ENCODE peak calls at places on chromosome 22, in five cellular contexts. One of them, this sample, is unnamed.

GRCh38 chr22:44870021-44870420 is 117.6 kb downstream of the ARHGAP8 start:
- DNase-seq in left ventricle myocardium inferior: no peak
- DNase-seq in psoas muscle: no peak
- DNase-seq in PC-3: peak; percentile 66
- DNase-seq in sigmoid colon: no peak
- DNase-seq in this sample: no peak

GRCh38 chr22:20272174-20272573 is 4.1 kb upstream of the RTN4R start:
- DNase-seq in left ventricle myocardium inferior: no peak
- DNase-seq in psoas muscle: no peak
- DNase-seq in PC-3: no peak
- DNase-seq in sigmoid colon: no peak
- DNase-seq in this sample: no peak

GRCh38 chr22:33653525-33654063 is 266.7 kb downstream of the LARGE1 start:
- DNase-seq in left ventricle myocardium inferior: no peak
- DNase-seq in psoas muscle: no peak
- DNase-seq in PC-3: no peak
- DNase-seq in sigmoid colon: no peak
- DNase-seq in this sample: no peak

GRCh38 chr22:29473001-29473400 is 7.0 kb upstream of the NEFH start:
- DNase-seq in left ventricle myocardium inferior: no peak
- DNase-seq in psoas muscle: no peak
- DNase-seq in PC-3: no peak
- DNase-seq in sigmoid colon: no peak
- DNase-seq in this sample: no peak

GRCh38 chr22:29319072-29319471 is 3.6 kb upstream of the RASL10A start:
- DNase-seq in left ventricle myocardium inferior: no peak
- DNase-seq in psoas muscle: no peak
- DNase-seq in PC-3: no peak
- DNase-seq in sigmoid colon: no peak
- DNase-seq in this sample: no peak

GRCh38 chr22:29000641-29001040 is 61.0 kb downstream of the C22orf31 start:
- DNase-seq in left ventricle myocardium inferior: no peak
- DNase-seq in psoas muscle: no peak
- DNase-seq in PC-3: no peak
- DNase-seq in sigmoid colon: no peak
- DNase-seq in this sample: no peak

GRCh38 chr22:20017622-20017958 is 967 bp upstream of the ARVCF start:
- DNase-seq in left ventricle myocardium inferior: no peak
- DNase-seq in psoas muscle: peak; percentile 46
- DNase-seq in PC-3: no peak
- DNase-seq in sigmoid colon: no peak
- DNase-seq in this sample: no peak

GRCh38 chr22:21755855-21756284 is 20.3 kb upstream of the YPEL1 start:
- DNase-seq in left ventricle myocardium inferior: no peak
- DNase-seq in psoas muscle: no peak
- DNase-seq in PC-3: peak; percentile 57
- DNase-seq in sigmoid colon: no peak
- DNase-seq in this sample: no peak

GRCh38 chr22:21762712-21763581 is 27.4 kb upstream of the YPEL1 start:
- DNase-seq in left ventricle myocardium inferior: no peak
- DNase-seq in psoas muscle: no peak
- DNase-seq in PC-3: no peak
- DNase-seq in sigmoid colon: no peak
- DNase-seq in this sample: no peak

GRCh38 chr22:40383905-40384304 is 13.5 kb downstream of the SGSM3 start:
- DNase-seq in left ventricle myocardium inferior: no peak
- DNase-seq in psoas muscle: no peak
- DNase-seq in PC-3: no peak
- DNase-seq in sigmoid colon: no peak
- DNase-seq in this sample: no peak

GRCh38 chr22:19878461-19879247 is 24.0 kb upstream of the GNB1L start:
- DNase-seq in left ventricle myocardium inferior: no peak
- DNase-seq in psoas muscle: peak; percentile 47
- DNase-seq in PC-3: no peak
- DNase-seq in sigmoid colon: peak; percentile 56
- DNase-seq in this sample: peak; percentile 55

GRCh38 chr22:43891360-43892182 is at the start of gene PNPLA5:
- DNase-seq in left ventricle myocardium inferior: no peak
- DNase-seq in psoas muscle: peak; percentile 40
- DNase-seq in PC-3: no peak
- DNase-seq in sigmoid colon: no peak
- DNase-seq in this sample: peak; percentile 28

GRCh38 chr22:47281126-47282106 is 519.0 kb downstream of the TBC1D22A start:
- DNase-seq in left ventricle myocardium inferior: no peak
- DNase-seq in psoas muscle: peak; percentile 32
- DNase-seq in PC-3: peak; percentile 70
- DNase-seq in sigmoid colon: no peak
- DNase-seq in this sample: no peak

GRCh38 chr22:44723801-44724200 is 21.8 kb downstream of the PRR5 start:
- DNase-seq in left ventricle myocardium inferior: no peak
- DNase-seq in psoas muscle: no peak
- DNase-seq in PC-3: peak; percentile 39
- DNase-seq in sigmoid colon: no peak
- DNase-seq in this sample: no peak

GRCh38 chr22:30251661-30252226 is 5.2 kb upstream of the LIF start:
- DNase-seq in left ventricle myocardium inferior: peak; percentile 45
- DNase-seq in psoas muscle: no peak
- DNase-seq in PC-3: peak; percentile 60
- DNase-seq in sigmoid colon: no peak
- DNase-seq in this sample: no peak

GRCh38 chr22:26849575-26849974 is 192.2 kb downstream of the MIAT start:
- DNase-seq in left ventricle myocardium inferior: no peak
- DNase-seq in psoas muscle: no peak
- DNase-seq in PC-3: no peak
- DNase-seq in sigmoid colon: no peak
- DNase-seq in this sample: no peak

GRCh38 chr22:20203142-20204099 is 52.6 kb upstream of the CCDC188 start:
- DNase-seq in left ventricle myocardium inferior: peak; percentile 41
- DNase-seq in psoas muscle: no peak
- DNase-seq in PC-3: peak; percentile 18
- DNase-seq in sigmoid colon: no peak
- DNase-seq in this sample: no peak

GRCh38 chr22:42742940-42743339 is 22.3 kb upstream of the A4GALT start:
- DNase-seq in left ventricle myocardium inferior: peak; percentile 64
- DNase-seq in psoas muscle: peak; percentile 76
- DNase-seq in PC-3: no peak
- DNase-seq in sigmoid colon: peak; percentile 75
- DNase-seq in this sample: no peak

GRCh38 chr22:35835998-35836691 is 118.5 kb downstream of the APOL5 start:
- DNase-seq in left ventricle myocardium inferior: peak; percentile 43
- DNase-seq in psoas muscle: no peak
- DNase-seq in PC-3: peak; percentile 80
- DNase-seq in sigmoid colon: peak; percentile 76
- DNase-seq in this sample: no peak

DNA sequence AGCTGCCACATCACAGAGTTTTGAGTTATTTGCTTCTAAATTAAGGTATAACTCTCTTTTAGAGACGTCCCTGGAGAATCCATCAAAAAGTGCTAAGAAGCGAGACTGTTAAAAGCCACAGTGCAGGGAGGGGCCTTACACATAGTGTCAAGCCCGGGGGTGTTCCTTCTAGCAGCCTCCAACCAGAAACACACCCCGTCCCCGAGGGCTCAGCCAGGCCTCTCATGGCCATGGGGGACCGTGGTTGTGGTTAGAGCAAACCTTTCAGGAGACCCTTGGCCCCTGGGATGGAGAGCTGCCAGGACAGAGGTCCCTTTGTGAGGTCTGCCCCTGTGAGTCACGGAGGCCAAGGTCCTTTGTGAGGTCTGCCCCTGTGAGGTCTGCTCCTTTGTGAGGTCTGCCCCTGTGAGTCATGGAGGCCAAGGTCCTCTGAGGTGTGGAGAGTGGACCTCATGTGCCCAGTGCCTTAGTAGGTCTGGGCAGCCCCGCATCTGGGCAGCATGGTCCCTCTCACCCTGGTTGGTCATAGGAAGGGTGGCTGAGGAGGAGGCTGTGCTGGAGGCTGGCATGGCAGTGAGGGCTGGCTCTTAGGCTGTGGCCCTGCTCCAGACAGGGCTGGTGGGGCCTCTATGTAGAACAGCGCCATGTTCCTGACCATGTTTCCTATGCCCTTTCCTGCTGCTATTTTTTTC is 5.4 kb downstream of the GNAZ start:
- DNase-seq in left ventricle myocardium inferior: no peak
- DNase-seq in psoas muscle: peak; percentile 34
- DNase-seq in PC-3: no peak
- DNase-seq in sigmoid colon: no peak
- DNase-seq in this sample: peak; percentile 61
- H3K27ac ChIP-seq in left ventricle myocardium inferior: no peak overlapping the region
- H3K27ac ChIP-seq in psoas muscle: no peak overlapping the region
- H3K27ac ChIP-seq in PC-3: no peak overlapping the region
- H3K27ac ChIP-seq in sigmoid colon: no peak overlapping the region
- H3K27ac ChIP-seq in this sample: no peak overlapping the region

DNA sequence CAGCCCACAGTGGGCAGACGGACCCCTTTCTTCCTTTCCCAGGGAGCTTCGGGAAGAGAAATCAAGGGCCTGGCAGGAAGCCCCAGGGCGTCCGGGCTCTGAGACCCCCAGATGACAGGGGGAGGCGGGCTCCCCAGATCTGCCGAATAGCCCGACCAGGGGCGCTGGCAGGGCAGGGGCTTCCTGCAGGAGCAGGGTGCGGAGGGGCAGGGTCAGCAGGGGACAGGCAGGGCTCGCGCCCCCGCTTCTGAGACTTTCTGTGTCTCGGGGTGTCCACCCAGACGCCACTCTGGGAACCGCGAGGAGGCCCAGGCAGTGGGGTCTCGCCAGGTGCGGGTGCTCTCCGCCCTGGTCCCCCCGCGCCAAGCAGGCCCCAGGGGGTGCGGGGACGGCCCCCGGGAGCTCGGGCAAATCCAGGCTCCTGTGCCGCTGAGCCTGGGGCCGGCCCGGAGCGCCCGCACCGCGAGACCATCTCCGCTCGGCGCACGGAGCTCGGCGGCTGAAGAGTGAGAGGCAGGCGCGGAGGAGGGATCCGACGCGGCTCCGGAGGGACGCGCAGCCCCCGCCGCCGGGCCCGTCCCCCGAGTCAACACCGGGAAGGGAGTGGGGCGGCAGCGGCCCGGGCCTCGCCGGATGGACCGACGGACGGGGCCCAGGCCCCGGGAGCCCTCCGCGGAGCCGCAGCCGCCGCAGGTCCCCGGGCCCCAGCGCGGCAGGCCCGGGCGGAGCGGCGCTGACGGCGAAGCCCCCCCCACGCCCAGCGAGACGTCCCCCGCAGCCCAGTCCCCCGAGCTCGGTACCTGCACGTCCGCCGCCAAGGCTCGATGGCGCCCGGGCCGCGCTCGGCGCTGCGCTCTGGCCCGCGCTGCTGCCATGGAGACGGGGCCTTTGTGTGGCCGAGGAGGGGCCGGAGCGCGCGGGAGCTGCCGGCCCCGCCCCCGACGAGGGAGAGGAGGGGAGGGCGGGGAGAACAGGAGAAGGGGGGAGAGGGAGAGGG is at the start of gene PLXNB2:
- DNase-seq in left ventricle myocardium inferior: peak; percentile 88
- DNase-seq in psoas muscle: peak; percentile 88
- DNase-seq in PC-3: peak; percentile 72
- DNase-seq in sigmoid colon: peak; percentile 93
- DNase-seq in this sample: peak; percentile 90
- H3K4me1 ChIP-seq in left ventricle myocardium inferior: peaks cover 74% of the 10 kb centered on the region
- H3K4me1 ChIP-seq in psoas muscle: peaks cover 38% of the 10 kb centered on the region
- H3K4me1 ChIP-seq in PC-3: peaks cover 37% of the 10 kb centered on the region
- H3K4me1 ChIP-seq in sigmoid colon: peaks cover 3% of the 10 kb centered on the region
- H3K4me1 ChIP-seq in this sample: peaks cover 5% of the 10 kb centered on the region

GRCh38 chr22:17470880-17471500 is 92.3 kb upstream of the SLC25A18 start:
- DNase-seq in left ventricle myocardium inferior: no peak
- DNase-seq in psoas muscle: no peak
- DNase-seq in PC-3: no peak
- DNase-seq in sigmoid colon: no peak
- DNase-seq in this sample: no peak

GRCh38 chr22:17475318-17476212 is 87.7 kb upstream of the SLC25A18 start:
- DNase-seq in left ventricle myocardium inferior: no peak
- DNase-seq in psoas muscle: peak; percentile 72
- DNase-seq in PC-3: no peak
- DNase-seq in sigmoid colon: no peak
- DNase-seq in this sample: no peak

GRCh38 chr22:17476838-17477237 is 86.5 kb upstream of the SLC25A18 start:
- DNase-seq in left ventricle myocardium inferior: no peak
- DNase-seq in psoas muscle: no peak
- DNase-seq in PC-3: no peak
- DNase-seq in sigmoid colon: no peak
- DNase-seq in this sample: no peak

GRCh38 chr22:17472886-17473285 is 90.4 kb upstream of the SLC25A18 start:
- DNase-seq in left ventricle myocardium inferior: no peak
- DNase-seq in psoas muscle: no peak
- DNase-seq in PC-3: no peak
- DNase-seq in sigmoid colon: no peak
- DNase-seq in this sample: no peak

DNA sequence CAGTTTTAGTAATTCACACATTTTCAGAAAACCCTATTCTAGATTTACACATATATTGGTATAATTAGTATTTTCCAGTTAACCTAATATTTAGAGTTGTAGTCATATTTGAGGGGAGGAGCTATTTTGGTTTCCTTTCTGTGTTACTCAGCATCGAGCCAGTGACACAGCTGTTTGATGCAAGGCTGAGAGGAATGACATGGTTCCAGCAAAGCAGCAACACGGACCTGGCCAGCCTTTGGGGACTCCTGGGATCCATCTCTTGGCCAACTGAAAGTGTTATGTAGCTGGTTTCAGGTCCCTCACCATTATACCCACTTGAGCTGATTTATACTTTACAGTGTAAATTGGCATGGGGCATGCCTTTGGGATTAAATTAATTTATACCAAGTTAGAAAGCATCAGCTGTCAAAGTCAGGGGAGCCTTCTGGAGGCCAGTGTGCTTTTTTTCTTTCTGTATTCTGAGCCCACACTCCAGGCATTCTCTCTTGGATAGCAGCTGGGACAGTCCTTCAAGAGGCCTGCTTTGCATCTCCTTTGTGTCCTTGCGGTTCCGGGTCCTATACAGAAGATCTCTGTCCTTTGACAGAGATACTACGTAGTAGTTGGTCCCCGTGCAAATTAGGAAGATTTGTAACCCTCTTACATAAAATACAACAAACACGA is 91.3 kb upstream of the SLC25A18 start:
- DNase-seq in left ventricle myocardium inferior: peak; percentile 26
- DNase-seq in psoas muscle: no peak
- DNase-seq in PC-3: no peak
- DNase-seq in sigmoid colon: no peak
- DNase-seq in this sample: no peak
- H3K27ac ChIP-seq in left ventricle myocardium inferior: peak overlapping the region; percentile 61
- H3K27ac ChIP-seq in psoas muscle: peak overlapping the region; percentile 85
- H3K27ac ChIP-seq in PC-3: no peak overlapping the region
- H3K27ac ChIP-seq in sigmoid colon: peak overlapping the region; percentile 35
- H3K27ac ChIP-seq in this sample: no peak overlapping the region

DNA sequence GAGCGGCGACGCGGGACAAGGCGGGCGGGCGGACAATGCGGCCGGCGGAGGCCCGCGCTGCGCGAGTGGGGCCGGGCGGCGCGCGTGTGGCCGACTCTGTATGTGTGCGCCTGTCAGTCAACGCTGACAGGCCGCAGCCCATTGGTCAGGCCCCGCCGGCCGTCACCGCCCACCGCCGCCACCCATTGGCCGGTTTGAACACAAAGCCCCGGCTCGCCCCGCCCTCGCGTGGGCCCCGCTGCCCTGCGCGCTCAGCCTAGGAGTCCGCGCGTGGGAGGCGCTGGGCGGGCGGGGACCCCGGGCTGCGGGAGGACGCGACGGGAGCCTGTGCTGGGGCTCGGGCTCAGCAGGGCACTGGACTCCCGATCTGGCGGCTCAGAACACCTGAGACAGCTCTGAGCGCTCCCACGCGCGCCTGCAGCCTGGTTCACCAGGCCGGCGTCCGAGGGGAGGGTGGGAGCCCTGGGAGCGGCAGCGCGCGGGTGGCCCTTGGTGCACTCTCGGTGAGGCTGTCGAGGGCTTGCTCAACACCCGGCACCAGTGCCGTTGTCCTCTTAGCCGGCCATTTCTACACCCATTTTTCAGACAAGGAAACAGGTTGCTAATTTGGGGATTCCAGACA is at the start of gene SUN2:
- DNase-seq in left ventricle myocardium inferior: peak; percentile 95
- DNase-seq in psoas muscle: peak; percentile 97
- DNase-seq in PC-3: peak; percentile 69
- DNase-seq in sigmoid colon: peak; percentile 97
- DNase-seq in this sample: peak; percentile 97
- H3K4me1 ChIP-seq in left ventricle myocardium inferior: peaks cover 46% of the 10 kb centered on the region
- H3K4me1 ChIP-seq in psoas muscle: peaks cover 37% of the 10 kb centered on the region
- H3K4me1 ChIP-seq in PC-3: peaks cover 23% of the 10 kb centered on the region
- H3K4me1 ChIP-seq in sigmoid colon: no peaks in the 10 kb centered on the region
- H3K4me1 ChIP-seq in this sample: no peaks in the 10 kb centered on the region